ENCODE peak calls at places on chromosome 14, in eight cellular contexts. O, W, B, C, S, Q, M and E are unnamed samples.

GRCh38 chr14:99757331-99758070 is 35.7 kb upstream of the EML1 start:
- DNase-seq in O (peak; percentile 19), W (no peak), B (no peak), C (no peak), S (no peak), Q (no peak), M (peak; percentile 87), E (no peak)

GRCh38 chr14:67735361-67735921 is 33.8 kb downstream of the RDH12 start:
- DNase-seq in O (no peak), W (no peak), B (peak; percentile 17), C (no peak), S (no peak), Q (no peak), M (no peak), E (no peak)

GRCh38 chr14:105150368-105151111 is 18.0 kb downstream of the JAG2 start:
- DNase-seq in O (no peak), W (no peak), B (no peak), C (no peak), S (peak; percentile 50), Q (no peak), M (no peak), E (peak; percentile 43)

GRCh38 chr14:69152181-69152943 is 557 bp downstream of the DCAF5 start:
- DNase-seq in O (no peak), W (no peak), B (peak; percentile 39), C (peak; percentile 56), S (no peak), Q (peak; percentile 70), M (no peak), E (no peak)

GRCh38 chr14:100524933-100525243 is 62.3 kb downstream of the BEGAIN start:
- DNase-seq in O (no peak), W (peak; percentile 44), B (peak; percentile 62), C (peak; percentile 50), S (peak; percentile 50), Q (peak; percentile 81), M (no peak), E (no peak)

GRCh38 chr14:100688598-100689499 is 37.8 kb upstream of the DLK1 start:
- DNase-seq in O (no peak), W (no peak), B (no peak), C (no peak), S (no peak), Q (no peak), M (peak; percentile 64), E (no peak)

GRCh38 chr14:57897148-57897547 is 31.3 kb upstream of the SLC35F4 start:
- DNase-seq in O (no peak), W (no peak), B (no peak), C (no peak), S (no peak), Q (no peak), M (no peak), E (no peak)

GRCh38 chr14:72801381-72801812 is 92.5 kb downstream of the DPF3 start:
- DNase-seq in O (no peak), W (no peak), B (no peak), C (no peak), S (no peak), Q (no peak), M (peak; percentile 43), E (no peak)

GRCh38 chr14:100091386-100091785 is 26.2 kb downstream of the EVL start:
- DNase-seq in O (no peak), W (no peak), B (no peak), C (no peak), S (no peak), Q (no peak), M (no peak), E (no peak)

GRCh38 chr14:63727231-63727735 is 582 bp downstream of the SGPP1 start:
- DNase-seq in O (peak; percentile 36), W (peak; percentile 63), B (peak; percentile 52), C (peak; percentile 69), S (peak; percentile 73), Q (peak; percentile 26), M (no peak), E (peak; percentile 64)

GRCh38 chr14:70045296-70045695 is 143.5 kb downstream of the SLC8A3 start:
- DNase-seq in O (no peak), W (no peak), B (no peak), C (no peak), S (no peak), Q (no peak), M (no peak), E (no peak)

GRCh38 chr14:101478096-101478495 is 83.2 kb upstream of the DIO3 start:
- DNase-seq in O (peak; percentile 21), W (no peak), B (no peak), C (no peak), S (no peak), Q (no peak), M (no peak), E (no peak)

GRCh38 chr14:84343637-84344036 is 1186.3 kb upstream of the FLRT2 start:
- DNase-seq in O (no peak), W (no peak), B (no peak), C (no peak), S (no peak), Q (no peak), M (no peak), E (no peak)

GRCh38 chr14:49966304-49966809 is 73.5 kb downstream of the ARF6 start:
- DNase-seq in O (no peak), W (no peak), B (peak; percentile 68), C (no peak), S (no peak), Q (peak; percentile 35), M (no peak), E (no peak)

GRCh38 chr14:59474172-59474571 is 9.0 kb upstream of the GPR135 start:
- DNase-seq in O (no peak), W (no peak), B (no peak), C (no peak), S (no peak), Q (no peak), M (no peak), E (no peak)

GRCh38 chr14:87184180-87184579 is 808.8 kb downstream of the GALC start:
- DNase-seq in O (no peak), W (no peak), B (no peak), C (no peak), S (no peak), Q (no peak), M (no peak), E (no peak)

GRCh38 chr14:21724115-21724973 is 50.7 kb upstream of the OR4E1 start:
- DNase-seq in O (no peak), W (no peak), B (no peak), C (no peak), S (no peak), Q (no peak), M (no peak), E (no peak)

GRCh38 chr14:21025374-21026151 is 702 bp upstream of the NDRG2 start:
- DNase-seq in O (peak; percentile 76), W (peak; percentile 73), B (peak; percentile 69), C (peak; percentile 91), S (peak; percentile 95), Q (peak; percentile 58), M (no peak), E (peak; percentile 71)

GRCh38 chr14:96824283-96824682 is 27.1 kb downstream of the VRK1 start:
- DNase-seq in O (no peak), W (no peak), B (no peak), C (no peak), S (no peak), Q (no peak), M (no peak), E (no peak)

GRCh38 chr14:20697273-20698017 is 8.9 kb downstream of the ANG start:
- DNase-seq in O (peak; percentile 68), W (peak; percentile 76), B (peak; percentile 78), C (peak; percentile 68), S (no peak), Q (peak; percentile 73), M (peak; percentile 73), E (peak; percentile 61)

GRCh38 chr14:54975856-54976255 is 51.0 kb downstream of the WDHD1 start:
- DNase-seq in O (no peak), W (no peak), B (no peak), C (no peak), S (no peak), Q (no peak), M (no peak), E (no peak)

GRCh38 chr14:92846162-92846897 is 52.2 kb downstream of the GOLGA5 start:
- DNase-seq in O (peak; percentile 24), W (no peak), B (peak; percentile 62), C (no peak), S (no peak), Q (no peak), M (no peak), E (no peak)

GRCh38 chr14:103740991-103741689 is 25.5 kb downstream of the ZFYVE21 start:
- DNase-seq in O (no peak), W (no peak), B (no peak), C (no peak), S (no peak), Q (no peak), M (no peak), E (no peak)

GRCh38 chr14:95023886-95024285 is 133.4 kb downstream of the DICER1 start:
- DNase-seq in O (peak; percentile 38), W (peak; percentile 56), B (no peak), C (no peak), S (no peak), Q (no peak), M (no peak), E (no peak)

GRCh38 chr14:65465584-65465983 is 53.1 kb downstream of the FUT8 start:
- DNase-seq in O (no peak), W (no peak), B (no peak), C (no peak), S (no peak), Q (no peak), M (no peak), E (no peak)
- H3K27ac ChIP-seq in O (no peak overlapping the region), W (no peak overlapping the region), B (no peak overlapping the region), C (no peak overlapping the region), S (no peak overlapping the region), Q (no peak overlapping the region), M (no peak overlapping the region), E (no peak overlapping the region)

DNA sequence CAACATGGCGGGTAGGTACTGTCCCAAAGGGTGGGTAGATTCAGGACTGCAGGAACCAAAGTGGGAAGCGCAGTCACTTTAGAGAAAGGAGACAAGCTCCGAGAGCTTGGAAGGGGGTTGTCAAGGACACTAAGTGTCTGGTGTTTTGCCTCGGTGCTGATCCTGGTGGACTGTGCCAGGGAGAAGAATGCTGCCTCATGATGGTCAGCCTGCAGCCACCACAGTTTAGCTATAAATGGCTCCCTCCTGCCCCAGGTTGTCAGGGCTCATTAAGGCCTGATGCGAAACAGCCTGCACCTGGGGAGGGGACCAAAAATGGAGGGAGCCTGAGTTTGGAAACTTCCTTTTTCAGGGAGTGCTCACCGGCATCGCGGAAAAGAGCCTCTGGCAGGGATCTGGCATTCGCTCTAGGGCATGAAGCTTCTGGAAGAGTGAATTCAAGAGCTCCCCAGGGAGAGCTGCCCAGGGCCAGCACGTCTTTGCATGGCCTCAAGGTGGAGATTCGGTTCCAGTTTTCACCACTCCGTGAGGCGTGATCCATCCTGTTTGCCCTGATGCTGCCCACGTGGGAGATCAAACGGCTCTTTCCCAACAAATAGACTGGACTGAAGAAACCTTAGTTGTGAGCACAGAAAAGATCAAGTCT is 164.0 kb downstream of the FOXN3 start:
- DNase-seq in O (peak; percentile 38), W (no peak), B (no peak), C (peak; percentile 15), S (peak; percentile 61), Q (peak; percentile 17), M (no peak), E (no peak)
- TF ChIP-seq CTCF in O (peak; percentile 38), W (no peak), B (no peak), C (no peak), S (peak; percentile 22), Q (peak; percentile 17), M (no peak), E (no peak)

GRCh38 chr14:52060080-52060479 is 8.8 kb downstream of the NID2 start:
- DNase-seq in O (no peak), W (no peak), B (no peak), C (no peak), S (no peak), Q (no peak), M (no peak), E (no peak)
- H3K27ac ChIP-seq in O (peak overlapping the region; percentile 53), W (peak overlapping the region; percentile 57), B (no peak overlapping the region), C (peak overlapping the region; percentile 93), S (no peak overlapping the region), Q (no peak overlapping the region), M (no peak overlapping the region), E (no peak overlapping the region)

GRCh38 chr14:36604757-36605505 is 22.5 kb upstream of the NKX2-8 start:
- DNase-seq in O (no peak), W (no peak), B (peak; percentile 72), C (peak; percentile 82), S (no peak), Q (peak; percentile 83), M (peak; percentile 55), E (no peak)
- TF ChIP-seq CTCF in O (peak; percentile 75), W (peak; percentile 85), B (peak; percentile 83), C (peak; percentile 85), S (peak; percentile 68), Q (peak; percentile 88), M (peak; percentile 76), E (peak; percentile 81)